ENCODE peak calls at places on chromosomes 4 and X, in five cellular contexts. R, W, Z, B and N are unnamed samples.

GRCh38 chr4:106048250-106048931 is 153.1 kb downstream of the NPNT start:
- DNase-seq in Z (no peak), B (peak), R (no peak), W (no peak), N (no peak)

GRCh38 chrX:117854806-117855205 is 261.8 kb downstream of the KLHL13 start:
- DNase-seq in R (no peak), Z (no peak), B (no peak), W (no peak), N (no peak)

GRCh38 chrX:119757979-119758681 is at the start of gene SOWAHD:
- DNase-seq in Z (peak), W (peak), R (no peak), B (peak), N (peak)

GRCh38 chr4:5814421-5814820 is 78.5 kb downstream of the CRMP1 start:
- DNase-seq in R (no peak), W (no peak), B (no peak), Z (no peak), N (no peak)

GRCh38 chr4:164815711-164816110 is 61.3 kb upstream of the APELA start:
- DNase-seq in W (no peak), Z (no peak), B (no peak), R (no peak), N (no peak)

GRCh38 chr4:5932021-5932553 is 39.2 kb upstream of the CRMP1 start:
- DNase-seq in Z (no peak), B (no peak), W (no peak), R (no peak), N (no peak)

GRCh38 chr4:174262624-174263444 is 20.6 kb downstream of the FBXO8 start:
- DNase-seq in R (no peak), Z (no peak), B (peak), W (no peak), N (no peak)

GRCh38 chr4:15001248-15001824 is 945 bp upstream of the CPEB2 start:
- DNase-seq in Z (peak), W (peak), B (peak), R (peak), N (peak)

GRCh38 chr4:41752081-41752836 is 3.7 kb upstream of the PHOX2B start:
- DNase-seq in B (no peak), Z (no peak), R (no peak), W (no peak), N (no peak)

GRCh38 chr4:153713840-153714239 is 29.8 kb downstream of the TLR2 start:
- DNase-seq in B (peak), W (no peak), R (no peak), Z (no peak), N (no peak)

GRCh38 chr4:99586322-99586721 is 11.7 kb downstream of the MTTP start:
- DNase-seq in B (no peak), R (no peak), Z (no peak), W (no peak), N (no peak)

GRCh38 chr4:67126115-67126514 is 419.2 kb downstream of the CENPC start:
- DNase-seq in Z (no peak), R (no peak), B (no peak), W (no peak), N (no peak)

GRCh38 chr4:87005369-87005689 is 70.5 kb downstream of the AFF1 start:
- DNase-seq in Z (no peak), W (no peak), R (no peak), B (peak), N (no peak)

GRCh38 chr4:123937612-123938011 is 541.0 kb downstream of the SPRY1 start:
- DNase-seq in B (peak), R (no peak), W (no peak), Z (no peak), N (no peak)

GRCh38 chr4:48698029-48698901 is 81.8 kb downstream of the FRYL start:
- DNase-seq in B (peak), W (no peak), R (no peak), Z (no peak), N (peak)

GRCh38 chrX:27555514-27555913 is 34.6 kb upstream of the DCAF8L2 start:
- DNase-seq in Z (no peak), B (peak), R (no peak), W (peak), N (no peak)

GRCh38 chr4:35556387-35556786 is 687.9 kb downstream of the ARAP2 start:
- DNase-seq in W (no peak), B (no peak), R (no peak), Z (no peak), N (no peak)

GRCh38 chrX:47278684-47279083 is 45.9 kb downstream of the USP11 start:
- DNase-seq in W (no peak), Z (no peak), B (peak), R (no peak), N (no peak)

GRCh38 chr4:54525602-54526001 is 132.2 kb upstream of the KIT start:
- DNase-seq in W (no peak), R (no peak), Z (no peak), B (peak), N (no peak)

GRCh38 chrX:13791559-13791958 is 25.3 kb downstream of the GPM6B start:
- DNase-seq in W (peak), B (no peak), R (no peak), Z (no peak), N (no peak)

GRCh38 chr4:170990989-170991589 is 822.1 kb upstream of the GALNTL6 start:
- DNase-seq in W (peak), R (no peak), Z (no peak), B (no peak), N (no peak)

GRCh38 chr4:98421106-98421505 is 159.9 kb downstream of the RAP1GDS1 start:
- DNase-seq in R (no peak), W (no peak), Z (no peak), B (peak), N (no peak)

GRCh38 chrX:35890699-35891098 is 28.8 kb upstream of the CFAP47 start:
- DNase-seq in B (peak), W (peak), R (no peak), Z (peak), N (peak)

GRCh38 chrX:117835034-117835433 is 281.6 kb downstream of the KLHL13 start:
- DNase-seq in Z (no peak), R (no peak), B (no peak), W (no peak), N (no peak)